ENCODE peak calls at places on chromosomes 6 and 20, in seven cellular contexts. T, A, R, P, G, V and E are unnamed samples.
A peak's percentile ranks its signal among the peaks of the same experiment; 100 is the strongest.

GRCh38 chr6:56764081-56764566 is 121.4 kb upstream of the DST start:
- DNase-seq in V (no peak), T (peak; percentile 27), G (no peak), A (no peak), R (peak; percentile 57), P (peak; percentile 40), E (no peak)

GRCh38 chr6:82842721-82843120 is 222.9 kb downstream of the UBE3D start:
- DNase-seq in R (no peak), A (no peak), P (no peak), G (peak; percentile 23), V (no peak), T (no peak), E (no peak)

GRCh38 chr20:32797160-32797468 is 22.6 kb upstream of the MAPRE1 start:
- DNase-seq in P (no peak), R (no peak), G (peak; percentile 10), T (no peak), V (no peak), A (no peak), E (no peak)

GRCh38 chr20:37042986-37043972 is 52.5 kb downstream of the RBL1 start:
- DNase-seq in A (no peak), G (no peak), P (peak; percentile 38), V (peak; percentile 4), R (no peak), T (no peak), E (no peak)

GRCh38 chr6:157246048-157246630 is 77.2 kb downstream of the TMEM242 start:
- DNase-seq in T (no peak), A (no peak), R (no peak), V (no peak), G (no peak), P (no peak), E (no peak)

GRCh38 chr6:163309491-163310026 is 105.0 kb upstream of the QKI start:
- DNase-seq in R (no peak), T (no peak), V (no peak), A (no peak), P (no peak), G (no peak), E (no peak)

GRCh38 chr20:61601361-61601760 is 349.3 kb downstream of the CDH4 start:
- DNase-seq in P (no peak), A (no peak), V (no peak), G (no peak), R (no peak), T (no peak), E (no peak)

GRCh38 chr6:167870321-167870720 is 43.6 kb downstream of the AFDN start:
- DNase-seq in A (no peak), V (no peak), P (no peak), R (no peak), T (no peak), G (no peak), E (no peak)

GRCh38 chr6:46380152-46380807 is 111.0 kb downstream of the RCAN2 start:
- DNase-seq in P (no peak), G (no peak), R (no peak), V (no peak), A (no peak), T (no peak), E (no peak)

GRCh38 chr6:169220068-169220964 is 33.3 kb downstream of the THBS2 start:
- DNase-seq in T (no peak), V (no peak), G (no peak), A (no peak), P (no peak), R (no peak), E (no peak)

GRCh38 chr20:61719691-61720347 is 345.9 kb downstream of the TAF4 start:
- DNase-seq in P (no peak), G (no peak), R (no peak), A (no peak), T (peak; percentile 26), V (peak; percentile 43), E (no peak)

GRCh38 chr6:41966961-41967311 is 25.3 kb upstream of the CCND3 start:
- DNase-seq in P (no peak), V (no peak), A (no peak), T (peak; percentile 22), R (peak; percentile 58), G (peak; percentile 34), E (no peak)

GRCh38 chr6:158009935-158010585 is 28.4 kb downstream of the SYNJ2 start:
- DNase-seq in P (no peak), G (no peak), V (no peak), A (no peak), R (no peak), T (no peak), E (no peak)

GRCh38 chr6:36852481-36853147 is 13.4 kb upstream of the CPNE5 start:
- DNase-seq in A (no peak), P (no peak), G (no peak), V (no peak), T (no peak), R (no peak), E (no peak)

GRCh38 chr20:41005361-41005729 is 23.3 kb upstream of the TOP1 start:
- DNase-seq in G (peak; percentile 94), P (no peak), V (no peak), R (no peak), A (peak; percentile 60), T (no peak), E (peak; percentile 65)

GRCh38 chr6:141552463-141552862 is 580.3 kb upstream of the GJE1 start:
- DNase-seq in T (no peak), A (no peak), R (no peak), V (no peak), G (peak; percentile 43), P (peak; percentile 9), E (no peak)

GRCh38 chr20:60088236-60088635 is 130.0 kb downstream of the CDH26 start:
- DNase-seq in G (no peak), A (no peak), V (no peak), R (no peak), T (no peak), P (no peak), E (no peak)

GRCh38 chr6:170108890-170109587 is 181.8 kb downstream of the DLL1 start:
- DNase-seq in R (no peak), G (no peak), P (no peak), A (no peak), V (no peak), T (no peak), E (peak; percentile 14)

GRCh38 chr6:12474167-12475140 is 184.3 kb downstream of the EDN1 start:
- DNase-seq in P (no peak), T (no peak), R (no peak), V (no peak), A (peak; percentile 17), G (no peak), E (no peak)

GRCh38 chr20:36542019-36542488 is 735 bp downstream of the MYL9 start:
- DNase-seq in V (no peak), G (no peak), T (peak; percentile 72), P (no peak), A (no peak), R (peak; percentile 82), E (no peak)

DNA sequence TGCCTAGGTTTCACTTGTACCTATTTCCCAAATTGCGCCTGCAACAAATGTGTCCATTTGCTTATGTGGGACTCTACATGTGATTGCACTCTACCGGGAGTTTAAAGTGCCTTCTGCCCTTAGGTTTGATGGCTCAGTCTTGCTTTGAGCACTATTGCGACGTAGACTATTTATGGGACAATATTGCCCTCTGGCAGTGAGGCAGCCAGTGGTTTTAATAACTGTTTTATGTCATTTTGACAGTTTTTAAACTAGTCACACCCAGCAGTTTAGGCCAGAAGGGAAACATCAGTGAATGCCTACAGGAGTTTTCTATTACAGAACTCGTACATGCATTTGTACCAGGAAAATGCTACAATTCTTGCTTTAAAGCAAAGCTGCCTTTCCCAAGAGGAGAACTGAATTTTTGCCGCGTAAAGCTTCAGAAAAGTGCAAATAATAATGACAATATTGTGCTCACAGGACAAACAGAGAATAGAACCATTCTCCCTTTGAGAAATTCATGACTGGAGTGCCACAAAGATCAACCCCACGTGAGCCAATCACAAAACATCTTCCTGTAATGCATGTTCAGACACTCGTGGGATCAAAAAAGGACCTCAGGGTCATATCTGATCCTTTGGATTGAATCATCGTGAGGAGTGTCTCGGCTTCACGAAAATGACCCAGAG is 813.6 kb downstream of the KIF16B start:
- DNase-seq in P (no peak), T (no peak), G (no peak), V (no peak), A (no peak), R (no peak), E (no peak)
- TF ChIP-seq CTCF in P (no peak), T (no peak), G (no peak), V (no peak), A (no peak), R (no peak), E (no peak)

DNA sequence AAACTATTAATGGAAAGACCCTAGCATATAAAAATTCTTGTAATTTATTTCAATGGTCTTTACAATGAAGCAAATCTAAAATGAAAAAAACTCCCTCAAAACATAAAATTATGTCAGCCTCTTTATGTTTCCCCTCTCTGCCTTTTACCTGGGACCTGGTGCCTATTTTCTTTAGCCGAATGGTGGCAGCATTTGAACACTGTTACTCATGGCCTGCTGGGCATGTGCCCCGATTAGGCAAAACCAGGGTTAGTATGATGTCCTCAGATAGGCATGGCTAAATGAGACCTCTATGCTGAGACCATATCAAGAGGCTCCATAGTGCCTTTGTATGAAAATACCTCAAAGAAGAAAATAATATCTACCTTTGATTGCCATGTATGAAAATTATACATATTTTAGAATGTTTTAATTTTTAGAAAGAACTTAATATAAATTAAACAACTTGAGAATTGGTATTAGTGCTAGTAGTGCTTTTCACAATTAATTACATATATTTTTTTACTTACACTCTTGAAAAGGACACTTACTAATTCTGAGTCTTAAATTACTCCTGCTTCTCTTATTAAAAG is 22.5 kb upstream of the C6orf58 start:
- DNase-seq in A (peak; percentile 8), R (peak; percentile 43), G (no peak), V (no peak), T (peak; percentile 62), P (no peak), E (no peak)
- TF ChIP-seq CTCF in A (no peak), R (peak; percentile 69), G (peak; percentile 57), V (no peak), T (peak; percentile 67), P (peak; percentile 53), E (no peak)

DNA sequence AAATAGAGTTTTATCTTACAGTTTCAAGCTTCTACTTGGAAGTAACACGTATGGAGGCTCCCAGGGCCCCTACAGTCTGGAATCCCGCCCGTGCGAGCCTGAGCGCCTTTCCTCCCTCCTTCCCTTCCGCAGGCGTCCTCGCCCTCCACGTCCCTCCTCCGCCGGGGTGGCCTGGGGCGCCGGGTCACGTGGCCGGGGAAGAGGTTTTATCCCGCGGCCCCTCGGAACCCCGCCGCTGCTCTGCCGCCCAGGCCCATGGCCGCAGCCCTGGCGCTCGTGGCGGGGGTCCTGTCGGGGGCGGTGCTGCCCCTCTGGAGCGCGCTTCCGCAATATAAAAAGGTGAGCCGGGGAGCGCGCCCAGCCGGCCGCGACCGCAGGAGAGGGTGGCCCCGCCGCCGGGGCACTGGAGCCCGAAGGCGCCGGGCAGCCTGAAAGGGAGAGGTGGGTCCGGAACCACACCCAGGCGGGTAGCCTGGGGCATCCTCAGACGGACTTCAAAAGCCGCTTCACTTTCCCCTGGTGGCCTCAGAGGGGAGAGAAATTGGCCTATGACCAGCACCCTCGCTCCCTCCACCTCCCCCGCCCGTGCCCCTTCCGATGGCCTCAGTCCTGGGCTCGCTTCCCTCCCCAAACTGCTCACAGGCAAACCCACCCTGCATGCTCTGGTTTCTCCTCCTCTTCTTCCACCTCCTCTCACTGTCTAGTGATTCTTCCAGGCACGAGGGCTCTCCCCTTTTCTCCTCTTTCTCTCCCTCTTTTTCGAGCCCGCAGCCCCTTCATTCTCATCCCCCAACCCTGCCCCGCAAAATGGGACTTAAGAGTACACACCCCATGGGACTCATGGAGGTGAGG is at the start of gene CLPSL2:
- DNase-seq in R (peak; percentile 67), G (no peak), A (no peak), T (peak; percentile 71), P (peak; percentile 45), V (no peak), E (no peak)
- TF ChIP-seq CTCF in R (peak; percentile 37), G (no peak), A (no peak), T (peak; percentile 24), P (no peak), V (no peak), E (no peak)

GRCh38 chr20:45450097-45450818 is 19.3 kb upstream of the WFDC2 start:
- DNase-seq in R (peak; percentile 47), G (no peak), V (no peak), A (no peak), T (peak; percentile 70), P (peak; percentile 32), E (no peak)
- TF ChIP-seq CTCF in R (peak; percentile 85), G (peak; percentile 62), V (peak; percentile 74), A (peak; percentile 51), T (peak; percentile 77), P (peak; percentile 49), E (no peak)